ENCODE peak calls at places on chromosomes 5 and 9, in seven cellular contexts. Z is A673; N is pancreas; C is transverse colon; S is PC-3; B is esophagus squamous epithelium; T is CD8-positive, alpha-beta T cell. I is an unnamed sample. For H3K4me1, the result is how much of the 10 kb centered on the place peaks cover.

GRCh38 chr5:109053995-109054417 is 306.3 kb downstream of the FER start:
- DNase-seq in N (no peak), S (no peak), Z (no peak), C (no peak), T (no peak), B (no peak), I (no peak)

GRCh38 chr9:74122229-74122628 is 374.9 kb upstream of the RORB start:
- DNase-seq in B (no peak), T (no peak), Z (no peak), S (no peak), N (no peak), C (no peak), I (no peak)

GRCh38 chr5:956941-957729 is 51.5 kb upstream of the NKD2 start:
- DNase-seq in T (peak), C (no peak), B (no peak), N (peak), Z (peak), S (peak), I (no peak)

GRCh38 chr5:79417495-79417894 is 96.4 kb downstream of the HOMER1 start:
- DNase-seq in Z (peak), S (no peak), B (no peak), N (no peak), T (no peak), C (no peak), I (no peak)

GRCh38 chr5:65157906-65158603 is 323.7 kb downstream of the ADAMTS6 start:
- DNase-seq in B (no peak), Z (no peak), T (no peak), S (peak), N (no peak), C (peak), I (no peak)

GRCh38 chr5:159240301-159240870 is 22.7 kb upstream of the UBLCP1 start:
- DNase-seq in Z (peak), N (no peak), B (no peak), C (no peak), T (no peak), S (peak), I (no peak)

GRCh38 chr9:128552744-128553221 is 396 bp downstream of the SPTAN1 start:
- DNase-seq in N (peak), T (no peak), Z (peak), B (no peak), C (peak), S (peak), I (no peak)

GRCh38 chr9:106588601-106589000 is 274.4 kb upstream of the ZNF462 start:
- DNase-seq in C (no peak), B (no peak), S (peak), N (no peak), Z (no peak), T (no peak), I (peak)

GRCh38 chr5:80959768-80960442 is at the start of gene RASGRF2:
- DNase-seq in T (peak), B (no peak), C (peak), Z (peak), S (no peak), N (no peak), I (peak)
- H3K4me1 ChIP-seq in T (half or more), B (under half), C (under half), Z (under half), S (under half), N (under half), I (under half)

DNA sequence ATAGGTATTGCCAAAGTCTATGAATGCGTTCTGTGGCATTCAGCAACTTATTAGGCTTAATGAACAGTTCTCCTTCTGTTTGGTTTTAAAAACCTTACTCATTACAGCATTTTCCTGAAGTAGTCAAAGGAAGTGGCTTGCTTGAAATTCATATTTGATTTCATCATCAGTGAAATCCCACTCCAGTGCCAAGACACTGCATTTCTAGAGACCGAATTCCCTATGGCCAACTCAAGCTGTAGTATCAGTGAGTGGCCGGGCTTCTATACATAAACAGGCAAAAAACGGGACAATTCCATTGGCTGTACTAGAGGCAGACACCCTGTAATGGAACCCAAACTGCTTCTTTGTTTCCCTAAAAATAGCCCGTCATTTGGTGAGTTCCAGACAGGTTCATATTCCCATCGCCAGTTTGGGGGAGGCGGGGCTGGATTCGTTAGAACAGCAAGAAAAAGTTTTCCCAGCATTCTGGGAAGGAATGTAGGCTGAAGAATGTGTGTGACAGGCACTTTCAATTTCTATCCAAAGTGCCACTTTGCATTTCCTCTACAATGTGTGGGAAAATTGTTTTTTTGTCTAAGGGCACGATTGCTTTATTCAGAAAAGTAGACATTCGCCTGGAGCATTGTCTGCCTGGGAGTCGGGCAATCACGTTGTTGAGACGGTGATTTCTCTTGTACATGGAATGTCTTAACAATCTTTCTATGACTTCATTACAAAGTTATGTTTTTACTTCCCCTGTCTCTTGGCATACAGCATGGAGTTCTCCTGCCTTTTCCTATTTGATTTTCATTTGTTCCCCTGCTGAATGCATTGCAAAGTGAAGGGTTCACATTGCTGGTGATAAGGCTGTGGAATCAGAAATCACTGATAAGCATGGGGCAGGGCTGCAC is 141.8 kb upstream of the MAST4 start:
- DNase-seq in B (no peak), S (no peak), Z (no peak), T (no peak), C (no peak), N (no peak), I (no peak)
- H3K27ac ChIP-seq in B (no peak), S (no peak), Z (no peak), T (no peak), C (no peak), N (no peak), I (peak)

GRCh38 chr9:131588396-131588795 is 43.1 kb downstream of the PRRT1B start:
- DNase-seq in S (no peak), N (no peak), Z (no peak), T (no peak), B (no peak), C (no peak), I (peak)
- H3K4me1 ChIP-seq in S (under half), N (under half), Z (under half), T (under half), B (under half), C (under half), I (under half)

DNA sequence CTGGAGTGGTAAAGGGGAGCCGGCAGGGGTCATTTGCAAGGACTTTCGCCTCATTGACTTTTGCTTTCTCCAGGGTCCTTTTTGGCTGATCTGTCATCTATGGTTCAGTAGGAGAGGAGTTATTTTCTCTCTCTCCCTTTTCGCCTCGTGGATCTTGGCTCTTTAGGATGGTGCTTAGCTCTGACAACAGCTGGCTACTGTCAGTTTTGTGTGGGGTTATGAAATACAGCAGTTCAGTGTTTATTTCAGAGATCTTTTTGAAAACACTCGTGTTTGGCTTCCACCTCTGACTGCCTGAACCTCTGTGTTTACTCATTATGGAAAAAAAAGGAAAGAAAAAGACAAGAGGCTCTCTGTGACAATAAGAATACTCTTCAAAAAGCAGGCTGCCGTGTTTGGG is 567.8 kb downstream of the CAAP1 start:
- DNase-seq in N (no peak), B (no peak), Z (no peak), T (no peak), C (no peak), S (no peak), I (no peak)
- H3K27ac ChIP-seq in N (no peak), B (no peak), Z (no peak), T (no peak), C (no peak), S (no peak), I (no peak)

GRCh38 chr5:156883316-156883875 is 33.3 kb downstream of the PPP1R2B start:
- DNase-seq in C (no peak), B (no peak), T (no peak), N (no peak), S (no peak), Z (no peak), I (no peak)
- H3K4me1 ChIP-seq in C (under half), B (under half), T (under half), N (under half), S (under half), Z (under half), I (under half)

GRCh38 chr5:146698651-146699050 is 179.9 kb downstream of the PPP2R2B start:
- DNase-seq in N (no peak), B (no peak), T (no peak), C (no peak), Z (no peak), S (no peak), I (no peak)

GRCh38 chr5:146699129-146699528 is 179.4 kb downstream of the PPP2R2B start:
- DNase-seq in B (no peak), N (no peak), S (no peak), C (no peak), Z (no peak), T (no peak), I (no peak)

GRCh38 chr5:146703499-146703898 is 175.1 kb downstream of the PPP2R2B start:
- DNase-seq in T (no peak), S (no peak), N (no peak), B (no peak), C (no peak), Z (no peak), I (no peak)

GRCh38 chr5:146697211-146697610 is 181.2 kb upstream of the GPR151 start:
- DNase-seq in S (no peak), N (no peak), Z (no peak), C (no peak), T (no peak), B (no peak), I (no peak)

GRCh38 chr5:146699729-146700430 is 178.7 kb downstream of the PPP2R2B start:
- DNase-seq in N (no peak), B (no peak), S (no peak), Z (no peak), T (no peak), C (no peak), I (no peak)
- H3K27ac ChIP-seq in N (no peak), B (no peak), S (no peak), Z (no peak), T (no peak), C (no peak), I (no peak)

DNA sequence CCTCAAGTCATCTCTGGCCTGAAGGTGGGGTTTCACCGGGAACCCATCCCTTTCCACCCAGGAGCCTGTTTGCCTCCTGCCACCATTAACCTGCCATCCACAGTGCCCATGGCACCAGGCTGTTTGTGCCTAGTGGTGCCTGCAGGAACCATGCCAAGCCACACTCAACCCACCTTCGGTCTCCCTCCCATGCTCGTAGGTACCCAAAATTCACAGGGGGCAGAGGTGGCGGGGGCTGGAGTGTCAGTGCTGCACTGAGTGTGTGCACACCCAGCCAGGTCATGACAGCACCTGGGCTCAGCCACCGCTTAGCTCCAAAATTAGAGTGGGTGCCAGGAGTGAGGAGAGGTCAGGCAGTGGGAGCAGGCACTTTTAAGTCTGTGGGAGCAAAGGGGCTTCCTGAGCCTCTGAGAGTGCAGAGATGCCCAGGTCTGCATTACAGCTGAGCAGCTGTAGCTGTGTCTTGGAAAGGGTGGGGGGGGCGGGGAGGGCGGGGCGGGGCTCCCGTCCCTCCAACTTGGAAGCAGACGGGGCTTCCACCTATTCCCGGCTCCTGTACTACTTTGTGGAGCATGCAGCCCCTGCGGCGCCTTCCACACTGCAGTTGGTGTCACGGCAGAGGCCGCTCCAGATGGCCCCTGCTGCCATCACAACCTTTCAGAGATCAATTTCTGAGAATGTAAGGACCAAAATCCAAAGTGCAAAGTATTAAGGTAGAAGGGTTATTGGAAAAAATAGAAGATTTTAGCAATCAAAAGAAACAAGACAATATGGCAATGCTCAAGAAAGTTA is 2396.8 kb upstream of the C9orf72 start:
- DNase-seq in N (no peak), S (no peak), T (no peak), B (no peak), C (no peak), Z (no peak), I (no peak)
- H3K4me1 ChIP-seq in N (under half), S (under half), T (under half), B (under half), C (under half), Z (under half), I (under half)

DNA sequence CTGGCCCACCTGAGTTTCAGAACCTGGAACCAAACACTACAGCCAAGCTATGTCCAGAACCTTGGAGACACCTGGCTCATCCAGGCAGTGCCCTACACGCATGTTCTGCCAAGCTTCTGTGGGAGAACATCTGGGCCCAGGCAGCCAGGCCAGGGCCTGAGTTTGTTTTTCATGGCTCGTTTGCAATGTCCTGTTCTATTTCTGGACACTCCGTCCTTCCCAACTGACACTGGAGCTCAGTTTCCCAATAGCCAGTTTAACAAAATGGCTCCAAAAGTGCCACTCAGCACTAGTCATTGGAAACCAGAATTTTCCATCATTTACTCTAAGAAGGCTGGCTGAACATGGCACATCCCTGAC is 38.6 kb downstream of the SH3RF2 start:
- DNase-seq in N (peak), T (no peak), S (no peak), B (no peak), Z (no peak), C (no peak), I (no peak)
- H3K27ac ChIP-seq in N (peak), T (no peak), S (peak), B (no peak), Z (no peak), C (no peak), I (no peak)

GRCh38 chr5:9540791-9541190 is 5.1 kb downstream of the SEMA5A start:
- DNase-seq in S (no peak), T (no peak), Z (no peak), B (no peak), N (no peak), C (no peak), I (no peak)
- H3K4me1 ChIP-seq in S (under half), T (under half), Z (under half), B (under half), N (under half), C (under half), I (under half)

DNA sequence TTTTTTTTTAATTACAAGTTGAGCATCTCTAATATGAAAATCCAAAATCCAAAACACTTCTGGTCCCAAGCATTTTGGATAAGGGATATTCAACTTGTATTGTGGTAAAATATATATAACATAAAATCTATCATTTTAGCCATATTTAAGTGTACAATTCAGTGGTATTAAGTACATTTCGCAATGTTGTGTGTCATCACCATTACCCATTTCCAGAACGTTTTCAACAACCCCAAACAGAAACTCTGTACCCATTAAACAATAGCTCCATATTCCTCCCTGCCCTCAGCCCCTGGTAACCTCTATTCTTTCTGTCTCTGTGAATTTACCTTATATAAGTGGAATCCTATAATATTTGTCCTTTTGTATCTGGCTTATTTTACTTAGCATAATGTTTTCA is 24.9 kb downstream of the TICAM2 start:
- DNase-seq in B (no peak), T (no peak), S (no peak), N (no peak), Z (no peak), C (no peak), I (no peak)
- H3K27ac ChIP-seq in B (no peak), T (no peak), S (no peak), N (no peak), Z (no peak), C (no peak), I (no peak)

I was measured in endodermal cell.